ENCODE peak calls at places on chromosomes 1 and 21, in eight cellular contexts. P is tibial artery, O is AG10803, U is ovary, Q is osteoblast, L is A549, F is psoas muscle, S is uterus. I is an unnamed sample.

GRCh38 chr1:30307182-30307581 is 416.2 kb downstream of the MATN1 start:
- DNase-seq in U (no peak), L (no peak), S (no peak), P (peak), O (no peak), F (no peak), Q (no peak), I (no peak)

GRCh38 chr1:61370177-61370907 is 288.0 kb downstream of the NFIA start:
- DNase-seq in O (no peak), P (no peak), Q (no peak), S (no peak), F (no peak), L (no peak), U (no peak), I (no peak)

GRCh38 chr21:44626262-44626661 is 631 bp upstream of the KRTAP10-9 start:
- DNase-seq in L (no peak), U (no peak), Q (no peak), O (no peak), P (no peak), S (no peak), F (peak), I (no peak)

GRCh38 chr1:176577651-176578197 is 114.7 kb downstream of the PAPPA2 start:
- DNase-seq in U (no peak), S (peak), F (no peak), O (no peak), L (no peak), Q (no peak), P (no peak), I (no peak)

GRCh38 chr1:227197064-227197463 is 121.2 kb downstream of the CDC42BPA start:
- DNase-seq in S (no peak), Q (no peak), P (no peak), F (no peak), O (no peak), L (no peak), U (no peak), I (no peak)

GRCh38 chr1:100377590-100378361 is 25.5 kb downstream of the CDC14A start:
- DNase-seq in S (no peak), Q (no peak), L (no peak), P (no peak), F (no peak), O (no peak), U (no peak), I (no peak)

GRCh38 chr1:7755448-7755847 is 15.6 kb upstream of the VAMP3 start:
- DNase-seq in Q (no peak), U (no peak), L (no peak), P (no peak), O (no peak), F (no peak), S (no peak), I (no peak)

GRCh38 chr1:36864182-36865079 is 169.9 kb downstream of the GRIK3 start:
- DNase-seq in O (no peak), S (no peak), U (no peak), Q (no peak), L (no peak), F (no peak), P (no peak), I (no peak)

GRCh38 chr1:94325379-94326302 is 88.3 kb upstream of the ARHGAP29 start:
- DNase-seq in L (peak), Q (peak), S (no peak), P (no peak), U (no peak), F (no peak), O (peak), I (peak)

GRCh38 chr1:171254859-171255258 is 6.6 kb downstream of the FMO1 start:
- DNase-seq in F (no peak), Q (peak), P (no peak), U (no peak), S (no peak), L (no peak), O (peak), I (peak)

GRCh38 chr1:57307382-57307781 is 116.5 kb downstream of the DAB1 start:
- DNase-seq in P (no peak), S (no peak), O (no peak), Q (no peak), U (no peak), L (no peak), F (no peak), I (no peak)

GRCh38 chr1:93596329-93597089 is 85.1 kb downstream of the BCAR3 start:
- DNase-seq in U (no peak), P (no peak), Q (no peak), S (no peak), F (no peak), L (no peak), O (no peak), I (no peak)

GRCh38 chr21:44985441-44986401 is 45.9 kb downstream of the SLX9 start:
- DNase-seq in S (peak), P (peak), U (no peak), F (peak), L (no peak), O (no peak), Q (peak), I (no peak)

GRCh38 chr21:37829447-37829846 is 86.8 kb downstream of the KCNJ6 start:
- DNase-seq in O (peak), P (no peak), S (no peak), Q (peak), F (no peak), U (no peak), L (peak), I (no peak)

GRCh38 chr1:200985481-200985880 is 38.0 kb downstream of the KIF21B start:
- DNase-seq in S (no peak), F (no peak), L (no peak), Q (no peak), U (no peak), P (no peak), O (no peak), I (no peak)

GRCh38 chr1:27787895-27788294 is 14.9 kb downstream of the STX12 start:
- DNase-seq in U (no peak), F (no peak), Q (peak), L (no peak), P (no peak), S (no peak), O (peak), I (peak)

GRCh38 chr1:82161651-82162238 is 361.0 kb downstream of the ADGRL2 start:
- DNase-seq in S (no peak), Q (no peak), F (no peak), L (no peak), P (no peak), O (no peak), U (no peak), I (peak)

GRCh38 chr1:151629278-151629677 is 17.4 kb downstream of the SNX27 start:
- DNase-seq in O (no peak), S (no peak), P (no peak), F (no peak), Q (no peak), U (no peak), L (no peak), I (no peak)

GRCh38 chr21:31426235-31426797 is 82.3 kb upstream of the TIAM1 start:
- DNase-seq in U (no peak), F (no peak), S (no peak), P (no peak), L (no peak), O (no peak), Q (no peak), I (no peak)

GRCh38 chr1:39668111-39668510 is 3.8 kb downstream of the NT5C1A start:
- DNase-seq in F (peak), L (no peak), P (no peak), U (no peak), Q (no peak), S (no peak), O (no peak), I (no peak)

GRCh38 chr21:46118305-46118870 is 20.5 kb downstream of the COL6A2 start:
- DNase-seq in U (peak), S (peak), L (no peak), Q (peak), F (peak), O (no peak), P (peak), I (no peak)

GRCh38 chr1:211685823-211686222 is 10.4 kb upstream of the NEK2 start:
- DNase-seq in L (no peak), P (no peak), F (no peak), U (no peak), O (no peak), Q (no peak), S (no peak), I (no peak)

GRCh38 chr1:72579629-72580028 is 297.3 kb upstream of the NEGR1 start:
- DNase-seq in F (no peak), S (no peak), O (no peak), L (no peak), Q (no peak), U (no peak), P (no peak), I (no peak)

GRCh38 chr21:38910390-38911008 is 104.8 kb downstream of the ETS2 start:
- DNase-seq in O (no peak), F (no peak), U (no peak), P (no peak), Q (no peak), L (no peak), S (no peak), I (no peak)

GRCh38 chr21:41926068-41926806 is 27.6 kb downstream of the C2CD2 start:
- DNase-seq in L (no peak), U (no peak), S (no peak), O (peak), F (no peak), P (no peak), Q (peak), I (no peak)

GRCh38 chr1:187931781-187932180 is 1103.0 kb downstream of the PLA2G4A start:
- DNase-seq in S (no peak), U (no peak), Q (no peak), L (no peak), P (no peak), O (no peak), F (no peak), I (no peak)

GRCh38 chr1:187924252-187924651 is 1095.5 kb downstream of the PLA2G4A start:
- DNase-seq in U (no peak), L (no peak), O (no peak), F (no peak), S (no peak), P (no peak), Q (no peak), I (no peak)

GRCh38 chr1:187933562-187934419 is 1105.0 kb downstream of the PLA2G4A start:
- DNase-seq in Q (no peak), F (no peak), U (no peak), O (no peak), P (no peak), S (no peak), L (no peak), I (no peak)

GRCh38 chr1:187928717-187929116 is 1100.0 kb downstream of the PLA2G4A start:
- DNase-seq in Q (no peak), O (no peak), S (no peak), P (no peak), F (no peak), L (no peak), U (no peak), I (no peak)

DNA sequence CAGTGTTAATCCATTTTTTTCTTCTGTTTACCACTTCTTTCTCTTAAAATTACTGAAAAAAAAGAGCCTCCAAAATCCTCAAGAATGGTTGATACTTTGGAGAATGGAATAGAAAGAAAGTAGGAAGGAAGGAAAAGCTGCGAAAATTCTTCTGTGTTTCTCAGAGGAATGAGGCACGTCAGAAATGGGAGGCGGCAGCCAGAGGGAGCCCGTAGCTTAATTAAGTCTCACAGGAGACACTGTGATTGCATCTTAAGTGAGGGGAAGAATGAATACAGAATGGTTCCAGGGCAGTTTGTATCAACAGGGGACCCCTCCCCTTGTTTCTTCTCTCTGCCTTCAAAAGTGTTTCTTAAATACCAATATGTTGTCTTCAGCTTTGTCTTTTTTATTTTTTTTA is 1099.5 kb downstream of the PLA2G4A start:
- DNase-seq in U (no peak), P (no peak), L (no peak), O (no peak), S (no peak), Q (no peak), F (no peak), I (no peak)
- TF ChIP-seq CTCF in U (no peak), P (no peak), L (peak), O (no peak), S (no peak), Q (peak), F (no peak), I (peak)

GRCh38 chr1:16017076-16017460 is 775 bp downstream of the HSPB7 start:
- DNase-seq in P (no peak), S (no peak), L (no peak), U (no peak), O (no peak), Q (peak), F (peak), I (no peak)
- H3K4me3 ChIP-seq in P (peak), S (peak), L (no peak), U (peak), O (peak), Q (peak), F (peak), I (peak)

DNA sequence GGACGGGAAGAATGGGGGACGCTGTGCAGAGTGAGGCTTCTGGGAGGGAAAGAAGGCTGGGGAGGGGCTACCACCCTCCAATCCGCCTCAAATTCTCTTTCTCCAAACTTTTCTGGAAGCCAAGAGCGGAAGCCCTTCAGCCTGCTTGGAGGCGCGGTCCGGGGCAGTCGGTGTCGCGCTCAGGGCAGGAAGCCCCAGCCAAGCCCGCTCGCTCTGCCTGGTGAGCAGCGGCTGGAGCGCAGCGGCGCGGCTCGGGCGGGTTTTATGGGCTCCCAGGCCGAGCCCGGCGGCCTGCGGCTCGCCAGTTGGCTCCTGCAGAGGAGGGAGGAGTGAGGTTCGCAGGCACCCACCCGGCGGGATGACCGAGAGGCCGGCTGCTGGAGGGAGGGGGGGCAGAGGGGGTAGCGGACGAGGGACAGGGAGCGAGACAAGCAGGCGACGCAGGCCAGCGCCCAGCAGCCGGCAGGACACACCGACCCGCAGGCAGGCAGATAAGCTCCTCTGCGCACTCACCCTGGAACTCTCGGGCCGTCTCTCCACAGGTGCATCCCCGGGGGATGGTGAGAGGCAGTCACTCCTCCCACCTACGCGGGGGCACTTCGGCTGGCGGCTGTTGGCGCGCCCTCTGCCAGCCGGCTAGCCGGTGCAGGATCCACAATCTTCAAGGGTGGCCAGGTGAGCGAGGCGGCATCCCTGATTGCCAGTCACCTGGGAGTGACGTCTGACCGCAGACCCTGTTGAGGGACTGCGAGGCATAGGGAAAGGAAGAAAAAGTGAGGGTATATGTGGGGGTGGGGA is at the start of gene AVPR1B:
- DNase-seq in F (peak), L (peak), U (no peak), P (no peak), O (peak), Q (peak), S (no peak), I (no peak)
- TF ChIP-seq CTCF in F (no peak), L (peak), U (no peak), P (no peak), O (no peak), Q (no peak), S (no peak), I (no peak)

GRCh38 chr1:22637952-22638445 is 1.6 kb downstream of the C1QA start:
- DNase-seq in P (no peak), S (no peak), U (no peak), Q (peak), O (no peak), F (no peak), L (no peak), I (no peak)

GRCh38 chr1:22636369-22636768 is at the start of gene C1QA:
- DNase-seq in U (no peak), Q (peak), F (peak), S (no peak), L (no peak), P (peak), O (no peak), I (no peak)

GRCh38 chr1:22638476-22639234 is 2.2 kb downstream of the C1QA start:
- DNase-seq in U (no peak), S (no peak), F (no peak), O (no peak), Q (peak), L (no peak), P (no peak), I (no peak)

GRCh38 chr1:22635436-22635835 is 992 bp upstream of the C1QA start:
- DNase-seq in U (no peak), P (no peak), F (peak), O (no peak), S (no peak), L (no peak), Q (peak), I (no peak)

DNA sequence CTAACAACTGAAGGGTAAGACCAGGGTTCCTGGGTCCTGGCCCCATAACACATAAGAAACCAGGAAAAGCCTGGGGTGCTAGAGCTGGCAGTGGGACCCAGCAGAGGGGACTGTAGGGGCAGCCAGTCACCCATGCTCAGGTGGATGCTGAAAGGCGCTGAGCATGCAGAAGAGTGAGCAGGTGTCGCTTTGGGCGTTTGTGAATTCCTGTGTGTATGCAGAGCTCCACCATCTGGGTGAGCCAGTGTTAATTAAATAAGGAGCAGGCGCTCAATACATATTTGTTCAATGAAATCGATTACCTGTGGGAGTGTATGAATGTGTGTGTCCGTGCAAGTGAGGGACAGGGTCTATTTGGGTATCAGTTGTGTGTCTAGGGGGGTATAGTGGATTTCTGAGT is 499 bp downstream of the C1QA start:
- DNase-seq in S (no peak), F (no peak), P (no peak), Q (peak), L (no peak), O (no peak), U (no peak), I (no peak)
- H3K4me3 ChIP-seq in S (no peak), F (peak), P (peak), Q (no peak), L (no peak), O (no peak), U (no peak), I (no peak)

GRCh38 chr1:63466759-63467158 is 56.3 kb downstream of the ITGB3BP start:
- DNase-seq in P (no peak), O (no peak), F (no peak), U (no peak), S (no peak), Q (no peak), L (no peak), I (no peak)
- TF ChIP-seq CTCF in P (no peak), O (no peak), F (no peak), U (no peak), S (no peak), Q (peak), L (no peak), I (no peak)

DNA sequence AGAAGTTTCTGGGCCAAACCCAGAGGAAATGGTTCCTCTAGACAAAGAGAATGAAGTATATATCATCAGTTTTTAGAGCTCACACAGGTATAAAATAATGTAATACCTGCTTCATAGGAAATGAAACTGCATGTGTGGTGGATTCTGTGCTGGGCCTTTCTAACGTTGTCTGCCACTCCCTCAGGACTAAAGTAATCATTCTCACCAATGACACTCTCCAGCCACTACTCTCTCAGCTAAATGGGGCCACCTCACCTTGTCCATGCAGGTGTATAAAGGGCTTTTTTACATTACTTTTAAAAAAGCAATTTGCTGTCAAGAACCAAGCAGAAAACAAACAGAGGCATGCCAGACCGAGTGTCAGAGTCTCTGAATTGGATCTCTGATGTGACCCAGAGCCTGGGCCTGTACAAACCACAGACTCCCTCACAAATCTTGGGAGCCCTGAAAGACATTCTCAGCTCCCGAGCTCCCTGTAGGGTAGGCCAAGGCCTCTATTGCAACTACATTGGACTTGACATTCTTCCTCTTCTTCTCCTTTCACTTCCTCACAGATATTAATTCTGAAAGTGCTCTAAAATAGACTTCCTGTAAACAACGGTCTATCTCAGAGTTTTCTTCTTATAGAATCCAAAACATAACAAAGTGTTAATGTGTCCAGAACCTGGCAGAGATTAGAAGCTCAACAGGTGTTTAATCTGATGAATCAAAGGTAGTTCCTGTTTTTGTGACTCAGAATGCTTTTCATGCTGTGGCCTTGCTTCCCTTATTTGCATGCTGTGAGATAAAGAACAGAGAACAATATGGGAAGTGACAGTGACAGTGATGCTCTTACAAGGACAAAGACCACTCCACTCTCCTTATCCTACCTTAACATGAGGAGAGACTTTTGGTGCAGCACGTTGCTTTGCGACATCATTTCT is 8.6 kb downstream of the AIM2 start:
- DNase-seq in S (no peak), U (no peak), F (no peak), Q (no peak), P (no peak), O (no peak), L (no peak), I (no peak)
- H3K4me3 ChIP-seq in S (no peak), U (no peak), F (no peak), Q (no peak), P (no peak), O (no peak), L (no peak), I (no peak)

I was measured in retinal pigment epithelial cell.